ENCODE peak calls at places on chromosome 4, in eight cellular contexts. W, N, I, O, S, Z, V and J are unnamed samples.

GRCh38 chr4:153564630-153565525 is 98.7 kb downstream of the TMEM131L start:
- DNase-seq in N (peak), I (no peak), W (no peak), Z (peak), O (peak), V (no peak), S (no peak), J (no peak)

GRCh38 chr4:129092636-129093172 is 635 bp downstream of the SCLT1 start:
- DNase-seq in S (no peak), V (no peak), I (no peak), Z (peak), N (peak), O (no peak), W (no peak), J (no peak)

GRCh38 chr4:108685036-108685686 is 34.8 kb downstream of the OSTC start:
- DNase-seq in V (no peak), Z (no peak), O (no peak), N (no peak), W (no peak), S (no peak), I (no peak), J (no peak)

GRCh38 chr4:152943673-152944072 is 7.5 kb downstream of the FHDC1 start:
- DNase-seq in I (no peak), W (no peak), N (no peak), O (no peak), Z (no peak), V (no peak), S (no peak), J (no peak)

GRCh38 chr4:85777908-85778808 is 303.2 kb downstream of the ARHGAP24 start:
- DNase-seq in W (no peak), O (no peak), Z (no peak), I (no peak), S (no peak), N (no peak), V (no peak), J (no peak)

GRCh38 chr4:86033171-86033570 is 326.7 kb downstream of the MAPK10 start:
- DNase-seq in Z (no peak), S (no peak), V (no peak), W (no peak), I (no peak), N (no peak), O (no peak), J (peak)

GRCh38 chr4:81207793-81208192 is 7.2 kb downstream of the PRKG2 start:
- DNase-seq in O (no peak), V (no peak), Z (no peak), S (no peak), W (no peak), I (no peak), N (no peak), J (no peak)

GRCh38 chr4:8893624-8894423 is 22.2 kb upstream of the HMX1 start:
- DNase-seq in S (no peak), W (no peak), V (peak), Z (no peak), I (no peak), O (no peak), N (no peak), J (no peak)

GRCh38 chr4:167021545-167022155 is 212.6 kb downstream of the SPOCK3 start:
- DNase-seq in S (peak), N (peak), O (peak), I (peak), W (peak), Z (peak), V (peak), J (peak)

GRCh38 chr4:25299476-25300203 is 12.9 kb upstream of the ZCCHC4 start:
- DNase-seq in I (no peak), S (no peak), W (no peak), N (peak), V (no peak), Z (no peak), O (no peak), J (peak)